ENCODE peak calls at places on chromosomes 3 and 15, in six cellular contexts. I is CD8-positive, alpha-beta T cell; V is stomach; L is heart right ventricle; J is endodermal cell; O is heart left ventricle. U is an unnamed sample.
A peak's percentile ranks its signal among the peaks of the same experiment; 100 is the strongest.

GRCh38 chr3:41363830-41364523 is 164.7 kb downstream of the CTNNB1 start:
- DNase-seq in I (no peak), V (no peak), L (no peak), J (peak; percentile 58), O (no peak), U (no peak)

GRCh38 chr3:41652931-41653330 is 309.0 kb downstream of the ULK4 start:
- DNase-seq in I (no peak), V (no peak), L (no peak), J (peak; percentile 49), O (no peak), U (no peak)

GRCh38 chr3:177478170-177478859 is 281.0 kb upstream of the TBL1XR1 start:
- DNase-seq in I (no peak), V (peak; percentile 46), L (no peak), J (no peak), O (peak; percentile 40), U (peak; percentile 71)

GRCh38 chr3:179666436-179667035 is 13.7 kb downstream of the USP13 start:
- DNase-seq in I (no peak), V (peak; percentile 38), L (peak; percentile 78), J (peak; percentile 69), O (peak; percentile 76), U (no peak)

GRCh38 chr3:143597774-143598652 is 250.3 kb downstream of the SLC9A9 start:
- DNase-seq in I (no peak), V (no peak), L (no peak), J (no peak), O (no peak), U (no peak)

GRCh38 chr3:192727032-192727847 is at the start of gene FGF12:
- DNase-seq in I (no peak), V (peak; percentile 55), L (peak; percentile 87), J (peak; percentile 99), O (peak; percentile 85), U (peak; percentile 77)

GRCh38 chr15:76235186-76235826 is 76.0 kb downstream of the ETFA start:
- DNase-seq in I (no peak), V (no peak), L (no peak), J (no peak), O (no peak), U (no peak)

GRCh38 chr3:120854908-120855526 is 53.0 kb upstream of the STXBP5L start:
- DNase-seq in I (no peak), V (no peak), L (no peak), J (peak; percentile 49), O (no peak), U (no peak)

GRCh38 chr3:10937141-10937825 is 55.3 kb upstream of the SLC6A1 start:
- DNase-seq in I (no peak), V (no peak), L (no peak), J (no peak), O (no peak), U (no peak)

GRCh38 chr3:73874596-73874995 is 249.9 kb upstream of the PDZRN3 start:
- DNase-seq in I (no peak), V (no peak), L (no peak), J (no peak), O (no peak), U (no peak)

GRCh38 chr3:185153861-185154629 is 1.2 kb upstream of the C3orf70 start:
- DNase-seq in I (no peak), V (no peak), L (no peak), J (peak; percentile 74), O (no peak), U (no peak)

GRCh38 chr15:44726568-44727461 is 9.5 kb upstream of the TRIM69 start:
- DNase-seq in I (peak; percentile 78), V (peak; percentile 49), L (no peak), J (peak; percentile 71), O (peak; percentile 52), U (peak; percentile 70)

GRCh38 chr15:88655103-88655553 is 16.3 kb downstream of the ISG20 start:
- DNase-seq in I (no peak), V (peak; percentile 24), L (no peak), J (no peak), O (no peak), U (peak; percentile 47)

GRCh38 chr3:73784647-73785420 is 160.1 kb upstream of the PDZRN3 start:
- DNase-seq in I (no peak), V (no peak), L (no peak), J (no peak), O (no peak), U (no peak)

GRCh38 chr3:123929325-123929724 is 31.7 kb downstream of the CCDC14 start:
- DNase-seq in I (no peak), V (no peak), L (no peak), J (no peak), O (no peak), U (no peak)

GRCh38 chr3:46284981-46285683 is 42.9 kb downstream of the CCR3 start:
- DNase-seq in I (peak; percentile 40), V (no peak), L (no peak), J (no peak), O (no peak), U (no peak)

GRCh38 chr15:51349156-51349844 is 7.8 kb downstream of the GLDN start:
- DNase-seq in I (no peak), V (no peak), L (no peak), J (no peak), O (no peak), U (no peak)

GRCh38 chr3:47250309-47251060 is 32.1 kb downstream of the KIF9 start:
- DNase-seq in I (no peak), V (peak; percentile 49), L (peak; percentile 34), J (peak; percentile 83), O (peak; percentile 65), U (no peak)

GRCh38 chr3:65030014-65030627 is 342.3 kb upstream of the ADAMTS9 start:
- DNase-seq in I (no peak), V (no peak), L (no peak), J (no peak), O (no peak), U (no peak)

DNA sequence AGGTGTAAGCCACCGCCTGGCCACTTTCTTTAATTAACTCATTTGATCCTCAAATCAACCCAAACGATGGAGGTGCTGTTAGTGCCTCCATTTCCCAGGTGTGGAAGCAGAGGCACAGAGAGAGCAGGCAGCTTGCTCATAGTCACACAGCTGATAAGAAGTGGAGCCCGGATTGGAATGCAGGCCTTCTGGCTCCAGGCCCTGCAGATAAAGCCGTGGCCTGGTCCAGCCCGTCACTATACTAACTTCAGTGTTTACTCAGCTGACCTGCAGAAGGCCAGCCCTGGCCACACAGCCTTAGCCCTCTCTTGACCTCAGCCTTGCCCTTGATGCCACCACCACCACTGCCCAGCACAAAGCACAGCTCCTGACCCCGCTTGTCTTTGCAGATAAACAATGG is 116.7 kb downstream of the NUP210 start:
- DNase-seq in I (no peak), V (peak; percentile 64), L (no peak), J (no peak), O (no peak), U (no peak)
- H3K4me1 ChIP-seq in I (no peaks in the 10 kb centered on the region), V (no peaks in the 10 kb centered on the region), L (no peaks in the 10 kb centered on the region), J (no peaks in the 10 kb centered on the region), O (no peaks in the 10 kb centered on the region), U (no peaks in the 10 kb centered on the region)

GRCh38 chr15:85667491-85668424 is 127.0 kb downstream of the KLHL25 start:
- DNase-seq in I (peak; percentile 65), V (no peak), L (no peak), J (no peak), O (peak; percentile 57), U (no peak)

GRCh38 chr15:85676332-85676731 is 118.4 kb downstream of the KLHL25 start:
- DNase-seq in I (no peak), V (no peak), L (no peak), J (no peak), O (no peak), U (no peak)

GRCh38 chr15:85671156-85671555 is 123.6 kb downstream of the KLHL25 start:
- DNase-seq in I (no peak), V (no peak), L (no peak), J (no peak), O (no peak), U (no peak)

GRCh38 chr15:85672338-85673097 is 122.2 kb downstream of the KLHL25 start:
- DNase-seq in I (no peak), V (no peak), L (no peak), J (no peak), O (no peak), U (no peak)

GRCh38 chr15:85673326-85673725 is 121.4 kb downstream of the KLHL25 start:
- DNase-seq in I (no peak), V (no peak), L (no peak), J (no peak), O (no peak), U (no peak)
- H3K4me1 ChIP-seq in I (peaks cover 2% of the 10 kb centered on the region), V (peaks cover 8% of the 10 kb centered on the region), L (peaks cover 38% of the 10 kb centered on the region), J (no peaks in the 10 kb centered on the region), O (peaks cover 49% of the 10 kb centered on the region), U (no peaks in the 10 kb centered on the region)

DNA sequence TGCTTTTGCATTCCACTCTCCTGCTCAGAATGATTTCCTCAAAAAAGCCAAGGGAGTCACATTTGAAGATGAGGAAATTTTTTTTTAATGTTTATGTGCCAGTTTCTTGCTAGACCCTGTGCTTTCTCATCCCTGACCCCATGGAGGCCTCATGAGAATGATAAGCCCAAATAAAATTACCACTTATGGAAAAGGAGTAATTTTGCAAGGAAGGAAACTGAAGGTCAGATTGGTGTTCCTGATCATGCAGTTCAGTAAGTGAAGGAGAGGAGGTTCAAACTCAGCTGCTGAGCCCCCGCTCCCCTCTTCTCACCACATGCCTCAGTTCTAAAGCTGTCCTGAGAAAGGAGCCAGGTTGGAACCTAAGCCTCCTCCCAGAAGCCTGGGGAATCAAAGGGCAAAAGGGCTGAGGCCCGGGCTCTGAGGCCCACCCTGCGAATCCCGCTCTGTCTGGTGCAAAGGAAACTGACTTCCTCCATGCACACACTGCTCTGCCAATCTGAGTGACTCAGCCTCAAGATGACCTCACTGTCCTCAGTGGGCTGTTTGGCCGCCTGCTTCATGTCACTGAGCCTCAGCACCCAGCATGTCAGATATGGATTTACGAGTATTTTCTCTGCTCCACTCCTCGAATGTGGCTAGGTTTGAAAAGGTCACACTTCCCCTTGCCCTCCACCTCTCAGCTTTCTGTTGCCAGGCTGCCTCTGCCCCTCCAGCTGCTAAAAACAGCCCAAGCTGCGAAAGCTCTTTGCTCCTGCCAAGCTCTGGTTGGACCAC is 56.9 kb upstream of the FLNB start:
- DNase-seq in I (no peak), V (peak; percentile 48), L (peak; percentile 64), J (peak; percentile 58), O (peak; percentile 80), U (peak; percentile 93)
- H3K4me1 ChIP-seq in I (no peaks in the 10 kb centered on the region), V (peaks cover 49% of the 10 kb centered on the region), L (peaks cover 42% of the 10 kb centered on the region), J (peaks cover 19% of the 10 kb centered on the region), O (peaks cover 46% of the 10 kb centered on the region), U (no peaks in the 10 kb centered on the region)

GRCh38 chr3:61872077-61872706 is 310.8 kb downstream of the PTPRG start:
- DNase-seq in I (no peak), V (no peak), L (no peak), J (no peak), O (no peak), U (no peak)

GRCh38 chr3:61869378-61869777 is 308.0 kb downstream of the PTPRG start:
- DNase-seq in I (no peak), V (no peak), L (no peak), J (no peak), O (no peak), U (no peak)

GRCh38 chr3:61875073-61875472 is 313.7 kb downstream of the PTPRG start:
- DNase-seq in I (no peak), V (no peak), L (no peak), J (peak; percentile 73), O (no peak), U (no peak)

GRCh38 chr3:61868499-61868898 is 307.1 kb downstream of the PTPRG start:
- DNase-seq in I (no peak), V (no peak), L (no peak), J (no peak), O (no peak), U (no peak)

DNA sequence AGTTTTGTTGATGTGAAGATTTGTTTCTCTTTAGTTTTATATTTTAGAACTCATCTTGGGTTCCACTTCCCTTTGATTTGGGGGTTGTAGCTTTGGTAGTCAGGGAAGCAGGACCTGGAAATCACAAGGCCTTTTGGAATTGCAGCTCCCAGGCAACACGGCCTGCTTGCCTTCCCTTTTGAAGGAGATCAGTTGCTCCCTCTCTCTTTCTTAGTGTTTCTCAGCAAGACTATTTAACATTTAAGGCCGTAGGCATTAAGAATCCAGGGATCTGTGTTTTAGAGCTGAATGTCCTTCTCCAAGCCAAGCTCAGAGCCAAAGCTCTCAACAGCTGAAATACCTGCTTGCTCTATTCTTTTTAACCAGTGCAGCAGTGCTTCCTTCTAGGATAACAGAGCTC is 310.3 kb downstream of the PTPRG start:
- DNase-seq in I (no peak), V (no peak), L (no peak), J (no peak), O (no peak), U (no peak)
- H3K4me1 ChIP-seq in I (no peaks in the 10 kb centered on the region), V (no peaks in the 10 kb centered on the region), L (peaks cover 58% of the 10 kb centered on the region), J (peaks cover 21% of the 10 kb centered on the region), O (peaks cover 26% of the 10 kb centered on the region), U (peaks cover 30% of the 10 kb centered on the region)